ENCODE peak calls at places on chromosomes 7 and 10, in ten cellular contexts. Q, J, K, U, P, R, A, M, L and G are unnamed samples.

GRCh38 chr7:155315977-155316376 is 18.3 kb downstream of the INSIG1 start:
- DNase-seq in Q (no peak), J (no peak), K (no peak), U (no peak), P (no peak), R (no peak), A (no peak), M (no peak), L (no peak), G (no peak)

GRCh38 chr7:50268223-50268622 is 36.3 kb upstream of the IKZF1 start:
- DNase-seq in Q (no peak), J (no peak), K (no peak), U (no peak), P (no peak), R (no peak), A (no peak), M (no peak), L (no peak), G (no peak)

GRCh38 chr7:30884881-30885280 is 26.8 kb upstream of the AQP1 start:
- DNase-seq in Q (no peak), J (no peak), K (no peak), U (no peak), P (no peak), R (no peak), A (no peak), M (no peak), L (no peak), G (no peak)

GRCh38 chr10:101565370-101565900 is 22.6 kb downstream of the POLL start:
- DNase-seq in Q (no peak), J (no peak), K (no peak), U (no peak), P (no peak), R (no peak), A (no peak), M (no peak), L (peak; percentile 39), G (no peak)

GRCh38 chr10:59181668-59182067 is 5.2 kb downstream of the PHYHIPL start:
- DNase-seq in Q (no peak), J (peak; percentile 88), K (no peak), U (no peak), P (no peak), R (peak; percentile 25), A (peak; percentile 59), M (peak; percentile 78), L (no peak), G (peak; percentile 6)

GRCh38 chr10:97766106-97766810 is 5.5 kb downstream of the SFRP5 start:
- DNase-seq in Q (no peak), J (no peak), K (no peak), U (no peak), P (no peak), R (no peak), A (no peak), M (no peak), L (no peak), G (no peak)

GRCh38 chr7:92133133-92133736 is 1.0 kb downstream of the CYP51A1 start:
- DNase-seq in Q (no peak), J (no peak), K (no peak), U (no peak), P (no peak), R (no peak), A (peak; percentile 30), M (no peak), L (no peak), G (no peak)

GRCh38 chr10:14527915-14528314 is 197.2 kb upstream of the FRMD4A start:
- DNase-seq in Q (no peak), J (no peak), K (no peak), U (no peak), P (no peak), R (no peak), A (no peak), M (no peak), L (no peak), G (no peak)

GRCh38 chr7:54705436-54705835 is 53.6 kb downstream of the SEC61G start:
- DNase-seq in Q (no peak), J (no peak), K (no peak), U (no peak), P (no peak), R (no peak), A (peak; percentile 3), M (peak; percentile 68), L (no peak), G (no peak)

GRCh38 chr7:124032369-124033092 is at the start of gene TMEM229A:
- DNase-seq in Q (no peak), J (no peak), K (peak; percentile 63), U (peak; percentile 66), P (no peak), R (peak; percentile 81), A (peak; percentile 30), M (peak; percentile 7), L (no peak), G (peak; percentile 68)

GRCh38 chr10:62373995-62374861 is at the start of gene ZNF365:
- DNase-seq in Q (no peak), J (no peak), K (peak; percentile 27), U (peak; percentile 83), P (no peak), R (peak; percentile 56), A (peak; percentile 28), M (peak; percentile 49), L (peak; percentile 71), G (peak; percentile 34)

GRCh38 chr10:57579926-57580325 is 687.8 kb downstream of the IPMK start:
- DNase-seq in Q (no peak), J (peak; percentile 46), K (no peak), U (no peak), P (no peak), R (peak; percentile 48), A (peak; percentile 23), M (peak; percentile 19), L (no peak), G (peak; percentile 13)

GRCh38 chr7:79317728-79318127 is 135.7 kb downstream of the MAGI2 start:
- DNase-seq in Q (peak; percentile 70), J (peak; percentile 80), K (no peak), U (no peak), P (no peak), R (peak; percentile 45), A (peak; percentile 89), M (peak; percentile 94), L (no peak), G (no peak)

GRCh38 chr7:28406192-28406591 is 6.1 kb upstream of the CREB5 start:
- DNase-seq in Q (no peak), J (no peak), K (no peak), U (no peak), P (no peak), R (peak; percentile 54), A (no peak), M (peak; percentile 57), L (no peak), G (no peak)

GRCh38 chr7:94276797-94277196 is 117.9 kb upstream of the COL1A2 start:
- DNase-seq in Q (no peak), J (no peak), K (no peak), U (no peak), P (no peak), R (no peak), A (no peak), M (peak; percentile 63), L (no peak), G (no peak)

GRCh38 chr10:117545141-117546019 is 2.8 kb downstream of the EMX2 start:
- DNase-seq in Q (no peak), J (no peak), K (no peak), U (no peak), P (no peak), R (peak; percentile 55), A (peak; percentile 13), M (no peak), L (peak; percentile 65), G (peak; percentile 29)

GRCh38 chr10:114022751-114023150 is 20.9 kb upstream of the ADRB1 start:
- DNase-seq in Q (no peak), J (no peak), K (no peak), U (no peak), P (no peak), R (no peak), A (no peak), M (no peak), L (no peak), G (no peak)

GRCh38 chr7:127527561-127527960 is 57.8 kb downstream of the GCC1 start:
- DNase-seq in Q (no peak), J (no peak), K (no peak), U (no peak), P (no peak), R (no peak), A (no peak), M (no peak), L (no peak), G (no peak)

GRCh38 chr7:16668049-16668858 is 22.3 kb downstream of the BZW2 start:
- DNase-seq in Q (peak; percentile 95), J (peak; percentile 10), K (no peak), U (no peak), P (peak; percentile 98), R (no peak), A (peak; percentile 100), M (peak; percentile 100), L (peak; percentile 81), G (no peak)
- TF ChIP-seq CTCF in Q (peak; percentile 33), J (no peak), K (no peak), U (no peak), P (no peak), R (no peak), A (peak; percentile 39), M (peak; percentile 42), L (no peak), G (no peak)

DNA sequence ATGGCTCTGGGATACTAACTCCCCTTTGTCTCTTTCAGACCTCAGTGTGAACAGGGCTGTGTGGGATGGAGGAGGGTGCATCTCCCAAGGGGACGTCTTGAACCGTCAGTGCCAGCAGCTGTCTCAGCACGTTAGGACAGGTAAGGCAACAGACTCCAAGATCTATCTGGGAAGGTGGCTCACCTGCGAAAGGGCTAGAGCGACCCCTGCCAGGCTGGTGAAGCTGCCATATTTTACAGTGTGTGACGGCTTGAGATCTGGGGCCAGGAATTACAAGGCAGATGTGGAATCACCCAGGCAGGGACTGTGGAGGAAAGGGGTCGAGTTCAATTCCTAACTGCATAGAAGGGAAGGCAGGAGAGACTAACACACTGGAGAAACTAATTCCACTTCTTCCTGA is 11.2 kb downstream of the MUC17 start:
- DNase-seq in Q (no peak), J (no peak), K (no peak), U (no peak), P (no peak), R (peak; percentile 74), A (no peak), M (no peak), L (no peak), G (no peak)
- TF ChIP-seq CTCF in Q (no peak), J (peak; percentile 56), K (no peak), U (no peak), P (no peak), R (peak; percentile 62), A (no peak), M (no peak), L (no peak), G (no peak)

GRCh38 chr10:70772627-70773026 is 12.6 kb downstream of the TBATA start:
- DNase-seq in Q (no peak), J (no peak), K (no peak), U (no peak), P (peak; percentile 71), R (no peak), A (no peak), M (no peak), L (no peak), G (peak; percentile 1)
- TF ChIP-seq CTCF in Q (no peak), J (no peak), K (no peak), U (no peak), P (no peak), R (no peak), A (no peak), M (no peak), L (no peak), G (no peak)

DNA sequence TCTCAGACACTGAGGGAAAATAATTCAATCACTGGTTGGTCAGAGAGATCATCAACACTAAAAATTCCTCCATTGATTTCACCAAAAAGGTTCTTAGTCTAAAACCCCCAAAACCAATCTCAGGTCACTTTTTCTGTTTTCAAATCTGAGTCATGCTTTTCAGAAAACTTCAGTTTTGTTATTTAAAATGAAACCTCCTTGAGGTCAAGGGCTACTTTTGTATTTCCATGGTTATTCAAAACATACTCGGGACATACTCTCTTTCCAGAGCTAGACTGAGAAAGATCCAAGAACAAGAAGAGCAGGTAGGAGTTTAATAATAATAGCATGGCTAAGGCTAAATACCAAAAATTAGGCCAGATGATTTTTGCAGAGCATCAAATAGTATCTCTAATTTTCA is 152.8 kb downstream of the SDHAF3 start:
- DNase-seq in Q (no peak), J (no peak), K (no peak), U (no peak), P (no peak), R (no peak), A (peak; percentile 5), M (peak; percentile 42), L (no peak), G (no peak)
- TF ChIP-seq CTCF in Q (no peak), J (no peak), K (no peak), U (no peak), P (no peak), R (no peak), A (no peak), M (no peak), L (no peak), G (no peak)